ENCODE peak calls at places on chromosomes 11 and 22, in four cellular contexts. B is HL-60, E is K562, Z is GM12878. J is an unnamed sample.
A peak's percentile ranks its signal among the peaks of the same experiment; 100 is the strongest.

GRCh38 chr22:46763051-46763705 is 728 bp downstream of the TBC1D22A start:
- DNase-seq in B (no peak), E (peak; percentile 38), Z (no peak), J (peak; percentile 66)

GRCh38 chr22:47801541-47802245 is 1039.2 kb downstream of the TBC1D22A start:
- DNase-seq in B (no peak), E (no peak), Z (no peak), J (no peak)

GRCh38 chr11:35969089-35970046 is 25.5 kb downstream of the LDLRAD3 start:
- DNase-seq in B (no peak), E (no peak), Z (no peak), J (no peak)

GRCh38 chr11:68812526-68812925 is 29.2 kb downstream of the CPT1A start:
- DNase-seq in B (no peak), E (no peak), Z (no peak), J (no peak)

GRCh38 chr11:103609117-103610066 is 427.0 kb upstream of the DDI1 start:
- DNase-seq in B (no peak), E (no peak), Z (no peak), J (no peak)

GRCh38 chr11:2838091-2838490 is 47.5 kb downstream of the CDKN1C start:
- DNase-seq in B (no peak), E (no peak), Z (no peak), J (no peak)

GRCh38 chr11:128686045-128686741 is 7.7 kb upstream of the FLI1 start:
- DNase-seq in B (no peak), E (no peak), Z (no peak), J (peak; percentile 24)

GRCh38 chr11:76792505-76793264 is 9.5 kb downstream of the TSKU start:
- DNase-seq in B (no peak), E (no peak), Z (no peak), J (no peak)

GRCh38 chr11:63022422-63022821 is 6.8 kb upstream of the SLC22A8 start:
- DNase-seq in B (no peak), E (no peak), Z (no peak), J (no peak)

GRCh38 chr11:44157019-44157418 is 61.5 kb downstream of the EXT2 start:
- DNase-seq in B (no peak), E (no peak), Z (no peak), J (no peak)

GRCh38 chr11:44162004-44162403 is 66.5 kb downstream of the EXT2 start:
- DNase-seq in B (no peak), E (no peak), Z (no peak), J (no peak)

GRCh38 chr11:44159848-44160721 is 64.6 kb downstream of the EXT2 start:
- DNase-seq in B (no peak), E (no peak), Z (no peak), J (no peak)

GRCh38 chr11:44162662-44163061 is 67.2 kb downstream of the EXT2 start:
- DNase-seq in B (no peak), E (no peak), Z (no peak), J (no peak)

GRCh38 chr11:44158384-44158783 is 62.9 kb downstream of the EXT2 start:
- DNase-seq in B (no peak), E (no peak), Z (no peak), J (no peak)
- TF ChIP-seq SPI1 in B (no peak), E (no peak), Z (no peak), J (no peak)

DNA sequence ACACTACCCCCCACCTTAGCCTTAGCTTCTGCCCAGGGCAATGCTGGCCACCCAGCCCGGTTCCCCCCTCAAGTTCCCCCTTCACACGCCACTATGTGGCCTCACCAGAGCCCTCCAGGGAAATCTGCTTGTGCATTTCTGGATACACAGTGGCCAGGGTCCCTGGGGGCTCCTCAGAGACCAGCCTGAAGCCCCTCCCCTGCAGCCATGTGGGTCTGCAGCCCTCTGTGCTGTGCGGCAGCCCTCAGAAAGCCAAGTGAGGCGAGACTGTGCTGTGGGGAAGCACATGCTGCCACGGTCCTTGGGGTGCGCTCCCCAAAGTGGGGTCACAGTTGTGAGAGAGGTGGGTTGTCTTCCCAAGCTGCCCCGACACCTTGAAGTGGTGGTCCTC is 2.1 kb upstream of the PLXNB2 start:
- DNase-seq in B (no peak), E (no peak), Z (no peak), J (no peak)
- TF ChIP-seq SPI1 in B (no peak), E (no peak), Z (no peak), J (no peak)

DNA sequence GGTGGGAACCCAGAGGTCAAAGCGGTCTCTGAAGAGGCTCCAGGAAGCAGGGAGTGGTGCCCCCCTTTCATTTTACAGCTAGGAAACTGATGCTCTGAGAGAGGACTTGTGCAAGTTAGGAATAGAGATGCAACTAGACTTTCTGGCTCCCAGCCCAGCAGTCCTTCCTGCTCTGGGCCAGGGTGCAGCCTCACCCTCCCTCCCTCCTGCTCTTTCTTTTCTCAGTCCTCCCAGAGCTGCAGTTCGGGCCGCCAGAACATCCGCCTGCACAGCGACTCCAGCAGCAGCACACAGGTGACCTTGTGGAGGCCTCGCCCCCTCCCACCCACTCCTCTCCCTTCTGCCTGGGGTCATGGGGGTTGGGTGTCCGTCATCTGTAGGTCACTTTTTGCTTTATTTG is 51.5 kb downstream of the LHFPL7 start:
- DNase-seq in B (peak; percentile 20), E (no peak), Z (no peak), J (no peak)
- TF ChIP-seq SPI1 in B (no peak), E (no peak), Z (no peak), J (no peak)

DNA sequence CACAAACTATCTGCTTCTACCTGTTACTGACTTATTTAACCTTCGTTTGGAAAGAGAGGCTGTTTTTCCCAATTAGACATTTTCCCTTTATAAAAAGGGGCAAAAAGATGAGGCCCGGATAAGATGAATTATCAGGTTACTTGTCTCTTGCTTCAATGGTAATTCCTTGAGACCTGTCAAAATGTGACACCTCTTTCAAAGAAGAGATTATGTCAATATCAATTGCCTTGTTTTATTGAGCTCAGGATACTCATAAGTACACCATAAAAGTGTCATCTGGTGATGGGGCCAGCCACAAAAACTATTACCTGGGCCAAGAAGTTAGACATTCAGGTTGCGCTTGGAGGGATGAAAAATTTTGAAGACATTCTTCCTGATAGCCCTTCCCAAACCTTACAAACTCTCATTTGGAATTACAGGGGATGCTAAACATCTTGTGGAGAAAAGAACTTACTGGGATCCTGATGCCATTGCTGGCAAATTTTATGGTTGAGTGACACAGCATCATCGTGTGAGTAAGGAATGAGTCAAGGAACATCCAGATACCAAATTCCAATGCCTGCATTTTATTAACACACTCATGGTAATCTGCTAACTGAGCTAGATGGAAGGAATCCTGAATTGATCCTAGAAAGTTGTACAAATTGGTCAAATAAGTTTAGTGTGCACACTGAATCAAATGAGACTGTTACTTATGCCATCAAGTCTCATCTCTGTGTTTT is 1071.2 kb downstream of the LRRC4C start:
- DNase-seq in B (no peak), E (no peak), Z (no peak), J (no peak)
- TF ChIP-seq SPI1 in B (no peak), E (no peak), Z (no peak), J (no peak)

GRCh38 chr22:36776722-36777121 is 803 bp upstream of the IFT27 start:
- DNase-seq in B (no peak), E (no peak), Z (no peak), J (no peak)

GRCh38 chr22:36778020-36778419 is 2.1 kb upstream of the IFT27 start:
- DNase-seq in B (no peak), E (no peak), Z (no peak), J (no peak)

GRCh38 chr22:36773935-36774334 is 2.0 kb downstream of the IFT27 start:
- DNase-seq in B (peak; percentile 46), E (peak; percentile 9), Z (no peak), J (no peak)

GRCh38 chr22:36775966-36776669 is at the start of gene IFT27:
- DNase-seq in B (peak; percentile 100), E (peak; percentile 69), Z (peak; percentile 99), J (peak; percentile 96)

DNA sequence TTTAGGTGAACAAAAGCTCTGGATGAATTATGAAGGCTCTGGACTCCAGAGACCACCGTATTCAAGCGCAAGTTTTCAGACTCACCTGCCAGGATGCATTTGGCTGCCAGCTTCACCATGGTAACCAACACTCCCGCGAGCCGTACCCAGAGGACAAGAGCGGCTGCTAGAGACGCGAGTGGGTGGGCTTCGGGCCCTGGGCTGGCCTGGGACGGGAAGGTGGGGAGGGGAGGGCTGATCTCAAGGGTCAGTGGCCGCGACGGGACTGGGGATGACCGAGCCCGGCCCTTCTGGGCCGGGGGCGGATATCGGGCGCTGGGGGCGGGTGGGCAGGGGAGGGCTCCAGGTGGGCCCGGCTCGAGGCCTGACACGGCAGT is 342 bp downstream of the IFT27 start:
- DNase-seq in B (no peak), E (no peak), Z (no peak), J (peak; percentile 30)
- TF ChIP-seq SPI1 in B (no peak), E (no peak), Z (no peak), J (no peak)

GRCh38 chr11:123354371-123354770 is 75.7 kb upstream of the GRAMD1B start:
- DNase-seq in B (no peak), E (no peak), Z (no peak), J (no peak)

GRCh38 chr11:123357353-123357989 is 72.6 kb upstream of the GRAMD1B start:
- DNase-seq in B (no peak), E (no peak), Z (no peak), J (no peak)

GRCh38 chr11:123360267-123360936 is 69.7 kb upstream of the GRAMD1B start:
- DNase-seq in B (no peak), E (no peak), Z (no peak), J (no peak)

GRCh38 chr11:123356539-123356938 is 73.5 kb upstream of the GRAMD1B start:
- DNase-seq in B (no peak), E (no peak), Z (no peak), J (no peak)

DNA sequence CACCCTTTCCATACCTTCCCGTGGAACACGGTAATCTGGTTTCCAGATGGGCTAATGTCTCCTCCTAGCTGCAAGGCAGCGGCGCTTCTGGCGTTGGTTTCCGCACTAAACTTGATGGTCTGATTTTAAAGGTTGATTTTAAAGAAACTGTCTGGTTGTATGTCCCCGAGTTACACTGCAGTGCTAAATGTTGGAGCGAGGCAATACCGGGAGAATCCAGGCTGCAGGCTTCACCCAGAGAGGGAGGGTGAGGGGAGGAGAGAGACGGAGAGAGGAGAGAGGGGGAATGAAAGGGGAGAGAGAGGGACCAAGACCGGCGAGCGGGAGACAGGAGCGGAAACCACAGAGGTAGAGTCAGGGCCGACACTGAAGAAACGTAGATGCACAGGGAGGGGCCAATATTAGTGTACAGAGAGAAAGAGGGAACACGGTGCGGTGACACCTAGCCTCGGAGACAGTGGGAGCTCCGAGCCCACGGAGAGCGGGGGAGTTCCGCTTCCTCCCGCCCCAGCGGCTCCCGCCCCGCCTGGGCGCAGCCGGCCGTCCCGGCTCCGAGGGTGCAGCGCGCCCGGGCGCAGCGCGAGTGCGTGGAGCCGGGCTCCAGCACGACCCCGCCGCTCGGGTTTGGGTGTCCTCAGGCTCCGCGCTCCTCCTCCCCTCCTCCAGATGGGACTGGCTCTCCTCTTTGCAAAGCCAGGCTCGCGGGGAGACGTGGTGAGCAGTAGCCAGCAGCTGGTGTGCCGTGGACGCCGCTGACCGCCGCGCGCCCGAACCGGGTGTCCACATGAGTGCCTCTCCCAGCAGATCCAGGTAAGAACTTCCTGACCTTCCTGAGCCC is 71.9 kb upstream of the GRAMD1B start:
- DNase-seq in B (peak; percentile 6), E (no peak), Z (peak; percentile 34), J (peak; percentile 49)
- TF ChIP-seq SPI1 in B (peak; percentile 44), E (no peak), Z (peak; percentile 55), J (peak; percentile 62)

DNA sequence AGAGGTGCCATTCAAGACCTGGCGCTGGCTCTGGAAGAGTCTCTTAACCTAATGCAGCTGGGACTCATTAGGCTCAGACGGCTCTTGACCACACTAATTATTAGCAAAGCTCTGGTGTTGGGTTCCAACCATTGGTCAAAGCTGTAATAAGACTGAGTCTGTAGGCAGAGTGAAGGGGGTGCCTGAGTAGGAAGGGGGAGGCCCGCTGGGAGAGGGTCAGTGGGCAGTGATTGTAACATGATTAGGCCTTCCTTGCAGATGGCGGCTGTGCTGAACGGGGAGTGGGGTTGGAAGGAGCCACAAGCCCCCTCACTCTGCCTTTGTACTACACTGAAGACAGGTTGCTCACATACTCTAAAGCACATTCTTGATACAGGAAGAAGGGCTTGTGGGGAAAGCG is 5.2 kb downstream of the SRPRA start:
- DNase-seq in B (no peak), E (no peak), Z (no peak), J (no peak)
- TF ChIP-seq SPI1 in B (no peak), E (no peak), Z (no peak), J (no peak)

J was measured in GM12891.